ENCODE peak calls at places on chromosomes 11 and 22, in four cellular contexts. A is HepG2, D is BJ, H is HCT116. Q is an unnamed sample.

GRCh38 chr11:69212121-69213110 is 56.7 kb downstream of the SMIM38 start:
- DNase-seq in A (no peak), D (no peak), H (no peak), Q (no peak)

GRCh38 chr22:24494535-24495364 is at the start of gene UPB1:
- DNase-seq in A (no peak), D (no peak), H (no peak), Q (no peak)

GRCh38 chr11:102402556-102402955 is 50.0 kb downstream of the TMEM123 start:
- DNase-seq in A (no peak), D (no peak), H (no peak), Q (no peak)

GRCh38 chr11:118572914-118573550 is 823 bp downstream of the ARCN1 start:
- DNase-seq in A (peak; percentile 27), D (no peak), H (peak; percentile 8), Q (no peak)

GRCh38 chr22:35552186-35552842 is 11.7 kb downstream of the RASD2 start:
- DNase-seq in A (peak; percentile 23), D (no peak), H (peak; percentile 42), Q (no peak)

GRCh38 chr11:2215561-2216399 is 44.2 kb upstream of the TH start:
- DNase-seq in A (peak; percentile 46), D (no peak), H (no peak), Q (no peak)

GRCh38 chr11:105609832-105610781 is at the start of gene GRIA4:
- DNase-seq in A (no peak), D (no peak), H (no peak), Q (no peak)

GRCh38 chr11:14455648-14456430 is 43.8 kb downstream of the COPB1 start:
- DNase-seq in A (no peak), D (no peak), H (no peak), Q (no peak)

GRCh38 chr22:49561338-49561737 is 266.3 kb downstream of the BRD1 start:
- DNase-seq in A (no peak), D (no peak), H (no peak), Q (no peak)

GRCh38 chr11:17531071-17531817 is 13.0 kb downstream of the USH1C start:
- DNase-seq in A (no peak), D (no peak), H (no peak), Q (no peak)

GRCh38 chr11:3132831-3133455 is 32.2 kb downstream of the OSBPL5 start:
- DNase-seq in A (no peak), D (no peak), H (no peak), Q (no peak)

GRCh38 chr22:46169628-46170027 is 19.3 kb downstream of the PPARA start:
- DNase-seq in A (no peak), D (no peak), H (no peak), Q (no peak)

GRCh38 chr11:33899383-33900037 is 7.6 kb upstream of the LMO2 start:
- DNase-seq in A (no peak), D (peak; percentile 15), H (peak; percentile 43), Q (peak; percentile 77)

GRCh38 chr11:36463781-36464180 is 46.3 kb downstream of the TRAF6 start:
- DNase-seq in A (no peak), D (peak; percentile 27), H (no peak), Q (no peak)

GRCh38 chr11:21474529-21474928 is 718.4 kb upstream of the ANO5 start:
- DNase-seq in A (no peak), D (no peak), H (no peak), Q (no peak)

GRCh38 chr11:67309166-67309565 is 5.8 kb downstream of the SSH3 start:
- DNase-seq in A (no peak), D (no peak), H (no peak), Q (no peak)

GRCh38 chr11:2526808-2527381 is 82.1 kb downstream of the KCNQ1 start:
- DNase-seq in A (no peak), D (no peak), H (no peak), Q (no peak)

GRCh38 chr11:120244476-120244875 is 4.5 kb downstream of the POU2F3 start:
- DNase-seq in A (no peak), D (no peak), H (no peak), Q (no peak)

GRCh38 chr11:1073851-1074243 is 827 bp upstream of the MUC2 start:
- DNase-seq in A (no peak), D (no peak), H (no peak), Q (no peak)

GRCh38 chr22:50683994-50684371 is 11.4 kb downstream of the SHANK3 start:
- DNase-seq in A (no peak), D (no peak), H (no peak), Q (no peak)

GRCh38 chr11:102762414-102762813 is 18.0 kb downstream of the MMP10 start:
- DNase-seq in A (no peak), D (no peak), H (no peak), Q (no peak)

GRCh38 chr11:45982656-45983470 is 60.4 kb downstream of the LARGE2 start:
- DNase-seq in A (no peak), D (peak; percentile 55), H (peak; percentile 13), Q (peak; percentile 90)

GRCh38 chr11:88104408-88104807 is 70.8 kb downstream of the RAB38 start:
- DNase-seq in A (no peak), D (no peak), H (no peak), Q (no peak)

GRCh38 chr11:16169946-16170345 is 186.4 kb downstream of the SOX6 start:
- DNase-seq in A (no peak), D (peak; percentile 47), H (no peak), Q (no peak)

GRCh38 chr11:72191961-72192381 is at the start of gene FOLR1:
- DNase-seq in A (no peak), D (no peak), H (peak; percentile 54), Q (no peak)

GRCh38 chr22:47035443-47035881 is 273.0 kb downstream of the TBC1D22A start:
- DNase-seq in A (no peak), D (no peak), H (no peak), Q (no peak)

GRCh38 chr22:26579331-26579886 is 10.5 kb downstream of the TPST2 start:
- DNase-seq in A (no peak), D (no peak), H (no peak), Q (no peak)

GRCh38 chr11:119375629-119376196 is 5.8 kb downstream of the USP2 start:
- DNase-seq in A (peak; percentile 58), D (no peak), H (no peak), Q (no peak)

GRCh38 chr11:18727499-18728236 is 1.7 kb upstream of the IGSF22 start:
- DNase-seq in A (peak; percentile 48), D (no peak), H (peak; percentile 35), Q (peak; percentile 26)

GRCh38 chr22:35480627-35481565 is 59.7 kb upstream of the RASD2 start:
- DNase-seq in A (no peak), D (no peak), H (no peak), Q (no peak)

GRCh38 chr22:39303892-39304671 is 15.3 kb downstream of the RPL3 start:
- DNase-seq in A (no peak), D (no peak), H (no peak), Q (no peak)

GRCh38 chr22:39309364-39309861 is 10.0 kb downstream of the RPL3 start:
- DNase-seq in A (no peak), D (no peak), H (no peak), Q (no peak)

GRCh38 chr22:39308614-39309363 is 10.6 kb downstream of the RPL3 start:
- DNase-seq in A (no peak), D (peak; percentile 82), H (peak; percentile 92), Q (peak; percentile 78)

GRCh38 chr22:39303358-39303757 is 16.1 kb downstream of the RPL3 start:
- DNase-seq in A (peak; percentile 90), D (no peak), H (no peak), Q (no peak)

DNA sequence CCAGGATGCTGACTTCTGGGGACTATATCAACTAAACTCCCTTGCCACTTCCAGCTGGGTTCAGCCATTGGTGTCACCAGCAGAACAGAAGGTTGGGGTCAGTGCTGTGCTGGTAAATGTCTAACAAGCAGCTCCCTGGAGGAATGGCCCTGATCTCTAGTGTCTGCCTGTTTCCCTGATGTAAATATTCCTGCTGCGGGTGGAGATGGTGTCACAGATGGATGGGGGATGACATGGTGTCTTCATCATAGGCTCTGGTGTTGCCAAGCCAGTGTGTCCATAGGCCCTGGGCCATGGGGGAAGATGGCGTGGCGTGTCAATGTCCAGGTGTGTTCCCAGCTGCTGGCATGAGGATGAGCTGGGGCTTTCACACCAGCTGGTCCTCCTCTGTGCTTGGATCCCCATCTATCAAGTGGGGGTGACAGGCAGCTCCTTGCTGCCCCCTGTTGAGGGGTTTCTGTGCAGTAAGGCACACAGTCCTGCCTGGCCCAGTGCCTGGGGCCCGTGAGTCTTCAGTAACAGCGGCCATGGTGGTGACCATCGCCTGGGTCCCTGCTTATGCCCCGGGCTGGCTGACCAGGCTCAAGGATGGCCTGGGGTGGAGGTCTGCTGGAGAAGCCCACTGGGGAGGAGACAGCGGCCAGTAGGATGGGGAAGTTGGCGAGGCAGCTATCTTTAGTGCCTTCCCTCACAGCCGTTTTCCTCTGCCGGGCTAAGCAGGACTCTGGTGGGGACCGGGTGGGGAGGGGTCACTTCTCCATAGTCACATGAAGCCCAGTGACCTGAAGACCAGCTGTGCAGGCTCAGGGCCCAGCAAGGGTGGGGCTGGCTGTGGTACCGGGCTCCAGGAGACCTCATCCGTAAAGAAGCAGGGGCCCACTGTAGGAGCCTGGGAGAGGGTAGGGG is 12.7 kb downstream of the RPL3 start:
- DNase-seq in A (no peak), D (no peak), H (no peak), Q (no peak)
- TF ChIP-seq CTCF in A (peak; percentile 84), D (peak; percentile 27), H (no peak), Q (peak; percentile 41)

GRCh38 chr22:43885319-43885671 is 6.5 kb downstream of the PNPLA5 start:
- DNase-seq in A (no peak), D (no peak), H (no peak), Q (no peak)

GRCh38 chr22:43886231-43886630 is 5.6 kb downstream of the PNPLA5 start:
- DNase-seq in A (no peak), D (no peak), H (no peak), Q (no peak)

GRCh38 chr22:43885786-43886185 is 6.0 kb downstream of the PNPLA5 start:
- DNase-seq in A (no peak), D (no peak), H (no peak), Q (no peak)

GRCh38 chr22:43883719-43884415 is 7.9 kb downstream of the PNPLA5 start:
- DNase-seq in A (no peak), D (no peak), H (no peak), Q (no peak)

GRCh38 chr22:43884600-43885318 is 7.1 kb downstream of the PNPLA5 start:
- DNase-seq in A (no peak), D (no peak), H (no peak), Q (no peak)
- H3K4me3 ChIP-seq in A (no peak overlapping the region), D (no peak overlapping the region), H (no peak overlapping the region), Q (no peak overlapping the region)

DNA sequence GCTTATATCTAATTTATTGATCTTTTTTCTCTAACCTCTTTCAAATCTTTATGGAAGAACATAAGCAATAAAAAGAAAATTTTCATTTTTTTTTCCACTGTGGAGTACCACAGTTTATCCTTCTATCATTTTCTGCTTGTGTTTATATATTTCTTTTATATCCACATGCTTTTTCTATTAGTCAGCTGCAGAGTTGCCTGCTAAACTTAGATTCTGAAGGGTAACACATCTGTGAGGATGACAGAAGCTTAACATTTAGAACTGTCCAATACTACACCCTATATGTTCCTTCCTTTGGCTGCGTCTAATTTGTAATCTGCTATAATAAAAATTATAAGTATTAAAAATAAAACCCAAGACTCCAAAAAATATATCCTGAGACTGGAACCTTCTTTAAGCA is 20.8 kb downstream of the CCDC90B start:
- DNase-seq in A (no peak), D (no peak), H (no peak), Q (no peak)
- TF ChIP-seq CTCF in A (no peak), D (no peak), H (no peak), Q (no peak)

DNA sequence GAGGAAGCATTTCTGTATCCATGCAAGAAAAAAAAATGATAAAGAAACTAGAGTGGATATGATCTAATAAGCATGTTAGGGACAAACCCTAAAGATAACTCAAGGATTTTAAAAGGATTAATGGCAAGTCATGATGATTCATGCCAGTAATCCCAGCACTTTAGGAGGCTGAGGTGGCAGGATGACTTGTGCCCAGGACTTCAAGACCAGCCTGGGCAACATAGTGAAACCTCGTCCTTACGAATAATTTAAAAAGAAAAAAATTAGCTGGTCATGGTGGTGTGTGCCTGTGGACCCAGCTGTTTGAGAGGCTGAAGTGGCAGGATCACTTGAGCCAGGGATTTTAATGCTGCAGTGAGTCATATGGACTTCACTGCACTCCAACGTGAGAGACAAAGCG is 145.5 kb upstream of the BLID start:
- DNase-seq in A (no peak), D (no peak), H (no peak), Q (no peak)
- H3K4me3 ChIP-seq in A (no peak overlapping the region), D (no peak overlapping the region), H (no peak overlapping the region), Q (no peak overlapping the region)

Q was measured in HFF-Myc.